ENCODE peak calls at places on chromosomes 6 and 20, in five cellular contexts. E is K562, Q is IMR-90, D is SK-N-SH, W is HepG2. K is an unnamed sample.

GRCh38 chr20:45390931-45391330 is 12.8 kb upstream of the TP53TG5 start:
- DNase-seq in E (no peak), Q (no peak), D (no peak), W (no peak), K (no peak)

GRCh38 chr6:109242923-109243322 is 139.3 kb downstream of the CD164 start:
- DNase-seq in E (no peak), Q (no peak), D (no peak), W (no peak), K (no peak)

GRCh38 chr6:135182993-135183531 is 2.0 kb downstream of the MYB start:
- DNase-seq in E (peak; percentile 79), Q (no peak), D (no peak), W (no peak), K (no peak)

GRCh38 chr20:32877507-32877906 is 18.8 kb downstream of the EFCAB8 start:
- DNase-seq in E (no peak), Q (peak; percentile 80), D (no peak), W (no peak), K (no peak)

GRCh38 chr6:21529431-21529830 is 64.1 kb upstream of the SOX4 start:
- DNase-seq in E (no peak), Q (no peak), D (no peak), W (no peak), K (no peak)

GRCh38 chr6:24428615-24429014 is 25.9 kb downstream of the MRS2 start:
- DNase-seq in E (no peak), Q (peak; percentile 63), D (no peak), W (no peak), K (no peak)

GRCh38 chr20:12762725-12763124 is 246.0 kb upstream of the SPTLC3 start:
- DNase-seq in E (no peak), Q (no peak), D (peak; percentile 29), W (no peak), K (no peak)

GRCh38 chr6:138387577-138388368 is 10.1 kb downstream of the SMIM28 start:
- DNase-seq in E (no peak), Q (no peak), D (no peak), W (peak; percentile 65), K (no peak)

GRCh38 chr6:122458087-122458486 is 13.5 kb downstream of the SERINC1 start:
- DNase-seq in E (no peak), Q (no peak), D (no peak), W (no peak), K (no peak)

GRCh38 chr6:13733178-13733851 is 21.7 kb upstream of the RANBP9 start:
- DNase-seq in E (no peak), Q (peak; percentile 93), D (no peak), W (peak; percentile 46), K (no peak)

GRCh38 chr6:125818659-125819297 is 28.0 kb downstream of the NCOA7 start:
- DNase-seq in E (no peak), Q (no peak), D (no peak), W (no peak), K (no peak)
- TF ChIP-seq MXI1 in E (no peak), Q (no peak), D (no peak), W (no peak), K (no peak)

GRCh38 chr6:160391419-160392116 is 43.4 kb downstream of the SLC22A3 start:
- DNase-seq in E (no peak), Q (no peak), D (no peak), W (peak; percentile 73), K (no peak)
- TF ChIP-seq MXI1 in E (no peak), Q (no peak), D (no peak), W (no peak), K (no peak)

DNA sequence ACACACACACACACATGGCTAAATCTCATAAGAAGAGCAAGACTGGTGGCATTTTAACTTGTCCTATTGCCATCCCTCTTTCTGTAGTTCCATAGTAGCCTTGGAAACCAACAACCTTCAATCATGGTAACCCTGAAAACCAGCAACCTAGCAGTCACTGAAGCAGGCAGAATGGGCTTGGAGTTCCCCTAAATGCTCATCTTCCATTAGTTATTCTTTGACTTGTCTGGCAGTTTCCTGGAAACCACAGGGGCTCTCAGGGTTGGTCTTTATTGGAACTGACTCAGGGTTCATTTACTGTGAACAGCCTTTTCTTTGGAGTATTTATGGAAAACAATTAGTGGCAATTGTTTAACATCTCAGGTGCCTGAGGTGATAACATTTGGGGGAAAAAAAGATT is 19.4 kb upstream of the BRPF3 start:
- DNase-seq in E (no peak), Q (no peak), D (no peak), W (no peak), K (no peak)
- TF ChIP-seq MXI1 in E (no peak), Q (no peak), D (no peak), W (no peak), K (no peak)

GRCh38 chr6:38637756-38638155 is 2.0 kb downstream of the BTBD9 start:
- DNase-seq in E (no peak), Q (no peak), D (no peak), W (no peak), K (no peak)

GRCh38 chr6:38640216-38640909 is 634 bp upstream of the BTBD9 start:
- DNase-seq in E (no peak), Q (no peak), D (no peak), W (no peak), K (peak; percentile 19)

GRCh38 chr6:38639498-38640215 is at the start of gene BTBD9:
- DNase-seq in E (peak; percentile 83), Q (peak; percentile 83), D (peak; percentile 91), W (peak; percentile 45), K (peak; percentile 44)

GRCh38 chr6:38636027-38636426 is 3.7 kb downstream of the BTBD9 start:
- DNase-seq in E (no peak), Q (no peak), D (no peak), W (no peak), K (no peak)

GRCh38 chr6:38638941-38639497 is 710 bp downstream of the BTBD9 start:
- DNase-seq in E (no peak), Q (peak; percentile 58), D (no peak), W (peak; percentile 37), K (no peak)
- TF ChIP-seq MXI1 in E (no peak), Q (peak; percentile 39), D (peak; percentile 21), W (no peak), K (no peak)

K was measured in GM12878.